ENCODE peak calls at places on chromosome X, in ten cellular contexts. B is aorta; G is RWPE1; X is endothelial cell; T is lower leg skin; S is neural crest cell; F is heart right ventricle; L is T-helper 9 cell; C is stimulated activated CD4-positive, alpha-beta T cell treated with anti-CD3 and anti-CD28 coated beads, Interleukin-1b, Interleukin-23, amount 100 ng/mL, for 4 hours; A is ACHN. P is an unnamed sample.

GRCh38 chrX:66914082-66914481 is 275.2 kb upstream of the EDA2R start:
- DNase-seq in B (no peak), L (no peak), C (no peak), S (no peak), A (no peak), T (no peak), G (peak; percentile 1), F (no peak), X (no peak), P (no peak)

GRCh38 chrX:133745361-133745760 is 240.0 kb downstream of the GPC3 start:
- DNase-seq in X (no peak), G (no peak), B (no peak), L (no peak), S (no peak), F (no peak), C (no peak), T (no peak), A (no peak), P (no peak)

GRCh38 chrX:107777536-107777832 is at the start of gene NCBP2L:
- DNase-seq in L (no peak), G (no peak), A (no peak), S (no peak), F (no peak), C (no peak), T (no peak), X (no peak), B (no peak), P (no peak)

GRCh38 chrX:15749642-15750610 is 11.9 kb downstream of the CA5B start:
- DNase-seq in T (no peak), S (no peak), A (no peak), B (no peak), L (no peak), X (no peak), C (no peak), G (no peak), F (peak; percentile 20), P (no peak)

GRCh38 chrX:103538728-103539127 is 19.4 kb upstream of the RAB40A start:
- DNase-seq in C (no peak), X (no peak), F (no peak), L (no peak), G (peak; percentile 24), B (no peak), A (no peak), T (no peak), S (no peak), P (no peak)

GRCh38 chrX:37349131-37350033 is at the start of gene PRRG1:
- DNase-seq in G (peak; percentile 73), B (peak; percentile 92), L (no peak), T (peak; percentile 93), X (peak; percentile 70), F (peak; percentile 79), A (peak; percentile 77), S (peak; percentile 61), C (no peak), P (peak; percentile 91)

GRCh38 chrX:64428371-64428770 is 33.1 kb upstream of the MTMR8 start:
- DNase-seq in X (no peak), S (no peak), F (no peak), A (no peak), G (no peak), L (no peak), T (no peak), C (no peak), B (no peak), P (no peak)

GRCh38 chrX:10620121-10620699 is at the start of gene MID1:
- DNase-seq in S (peak; percentile 46), T (peak; percentile 92), L (no peak), A (peak; percentile 65), C (no peak), X (peak; percentile 65), G (peak; percentile 67), F (peak; percentile 66), B (peak; percentile 83), P (no peak)

GRCh38 chrX:22742174-22742573 is 257.6 kb upstream of the DDX53 start:
- DNase-seq in S (no peak), G (no peak), T (no peak), C (no peak), A (no peak), X (no peak), F (no peak), B (no peak), L (no peak), P (no peak)

GRCh38 chrX:37745354-37745753 is 34.5 kb upstream of the CYBB start:
- DNase-seq in L (peak; percentile 74), T (peak; percentile 92), X (peak; percentile 65), F (peak; percentile 53), C (peak; percentile 61), A (peak; percentile 38), G (peak; percentile 46), B (peak; percentile 89), S (peak; percentile 57), P (no peak)

GRCh38 chrX:54358424-54359211 is 772 bp upstream of the WNK3 start:
- DNase-seq in B (peak; percentile 78), G (peak; percentile 32), F (peak; percentile 33), C (peak; percentile 41), A (no peak), X (peak; percentile 67), S (peak; percentile 68), L (peak; percentile 4), T (no peak), P (no peak)

GRCh38 chrX:108217877-108218276 is 126.3 kb downstream of the ATG4A start:
- DNase-seq in T (no peak), B (no peak), G (no peak), C (no peak), L (no peak), A (no peak), S (no peak), F (peak; percentile 33), X (no peak), P (no peak)

GRCh38 chrX:125744914-125745313 is 421.2 kb downstream of the DCAF12L2 start:
- DNase-seq in T (no peak), C (no peak), G (no peak), F (no peak), A (no peak), L (no peak), B (no peak), X (no peak), S (no peak), P (no peak)

GRCh38 chrX:50707376-50707775 is 106.6 kb downstream of the SHROOM4 start:
- DNase-seq in F (no peak), A (no peak), X (no peak), C (no peak), L (no peak), S (no peak), T (no peak), G (peak; percentile 14), B (no peak), P (no peak)

GRCh38 chrX:17744896-17745523 is 7.7 kb downstream of the SCML1 start:
- DNase-seq in C (no peak), L (no peak), X (no peak), B (no peak), A (peak; percentile 1), S (no peak), T (no peak), F (no peak), G (no peak), P (no peak)

GRCh38 chrX:11870789-11871188 is 112.8 kb downstream of the MSL3 start:
- DNase-seq in A (no peak), B (no peak), C (no peak), S (no peak), F (no peak), G (no peak), L (no peak), X (no peak), T (no peak), P (no peak)

GRCh38 chrX:143642426-143642825 is 6.5 kb upstream of the SLITRK4 start:
- DNase-seq in T (no peak), F (no peak), L (no peak), X (no peak), B (no peak), G (no peak), A (no peak), S (no peak), C (no peak), P (no peak)

GRCh38 chrX:107629533-107629909 is 1.2 kb downstream of the PRPS1 start:
- DNase-seq in B (no peak), F (no peak), S (no peak), T (no peak), X (no peak), C (no peak), A (peak; percentile 41), G (peak; percentile 3), L (no peak), P (no peak)

GRCh38 chrX:40166582-40166981 is 68.8 kb upstream of the BCOR start:
- DNase-seq in S (no peak), B (no peak), X (no peak), F (no peak), A (no peak), G (no peak), T (no peak), C (no peak), L (no peak), P (no peak)

GRCh38 chrX:46588263-46588662 is 14.7 kb downstream of the CHST7 start:
- DNase-seq in G (no peak), F (peak; percentile 67), T (no peak), X (no peak), L (peak; percentile 16), C (no peak), A (peak; percentile 40), B (no peak), S (no peak), P (no peak)

GRCh38 chrX:13752646-13753045 is 18.1 kb downstream of the OFD1 start:
- DNase-seq in A (no peak), L (no peak), G (no peak), F (no peak), C (no peak), S (no peak), X (no peak), B (no peak), T (no peak), P (no peak)

GRCh38 chrX:19904778-19905367 is 17.5 kb upstream of the SH3KBP1 start:
- DNase-seq in S (no peak), X (no peak), L (no peak), B (no peak), G (peak; percentile 65), T (no peak), F (peak; percentile 4), A (peak; percentile 40), C (no peak), P (no peak)

GRCh38 chrX:48569958-48570357 is 4.3 kb upstream of the RBM3 start:
- DNase-seq in G (no peak), B (no peak), S (no peak), C (no peak), X (no peak), T (no peak), F (no peak), A (no peak), L (no peak), P (no peak)

GRCh38 chrX:43666301-43666912 is 10.3 kb downstream of the MAOA start:
- DNase-seq in B (no peak), A (no peak), G (no peak), S (no peak), T (no peak), C (no peak), X (no peak), F (no peak), L (no peak), P (no peak)

GRCh38 chrX:107849747-107850478 is 24.2 kb downstream of the MID2 start:
- DNase-seq in A (no peak), C (no peak), L (no peak), S (no peak), X (peak; percentile 3), T (no peak), B (no peak), G (no peak), F (no peak), P (no peak)

GRCh38 chrX:154369453-154370299 is 4.8 kb downstream of the FLNA start:
- DNase-seq in T (peak; percentile 95), S (peak; percentile 44), G (peak; percentile 80), F (peak; percentile 87), L (peak; percentile 68), B (peak; percentile 91), A (peak; percentile 84), X (peak; percentile 43), C (peak; percentile 60), P (peak; percentile 93)

GRCh38 chrX:15739886-15740285 is 1.8 kb downstream of the CA5B start:
- DNase-seq in L (no peak), G (peak; percentile 1), C (no peak), F (no peak), B (no peak), A (no peak), T (no peak), X (no peak), S (no peak), P (no peak)

GRCh38 chrX:109841257-109841656 is 108.2 kb upstream of the ACSL4 start:
- DNase-seq in X (no peak), C (no peak), B (no peak), L (no peak), S (no peak), A (no peak), G (no peak), T (no peak), F (no peak), P (no peak)

P was measured in esophagus muscularis mucosa.